ENCODE peak calls at places on chromosomes 16 and 17, in ten cellular contexts. One of them, this sample, is unnamed.

GRCh38 chr17:72392056-72393010 is 271.5 kb downstream of the SOX9 start:
- DNase-seq in activated T-helper 9 cell treated with anti-CD3 and anti-CD28 coated beads, Interleukin-2, amount 50 U/mL, for 16 hours: no peak
- DNase-seq in stimulated activated CD4-positive, alpha-beta T cell treated with anti-CD3 and anti-CD28 coated beads, Interleukin-4, amount 100 ng/mL, for 24 hours: no peak
- DNase-seq in GM03348: peak
- DNase-seq in NCI-H446: no peak
- DNase-seq in H7: no peak
- DNase-seq in nephron progenitor cell: peak
- DNase-seq in Caki2: peak
- DNase-seq in GM04504: peak
- DNase-seq in activated CD4-positive, alpha-beta T cell treated with anti-CD3 and anti-CD28 coated beads, Interleukin-2, amount 50 U/mL, for 48 hours: no peak
- DNase-seq in this sample: no peak

GRCh38 chr16:73071131-73071940 is 23.4 kb upstream of the ZFHX3 start:
- DNase-seq in activated T-helper 9 cell treated with anti-CD3 and anti-CD28 coated beads, Interleukin-2, amount 50 U/mL, for 16 hours: no peak
- DNase-seq in stimulated activated CD4-positive, alpha-beta T cell treated with anti-CD3 and anti-CD28 coated beads, Interleukin-4, amount 100 ng/mL, for 24 hours: no peak
- DNase-seq in GM03348: peak
- DNase-seq in NCI-H446: no peak
- DNase-seq in H7: peak
- DNase-seq in nephron progenitor cell: peak
- DNase-seq in Caki2: peak
- DNase-seq in GM04504: no peak
- DNase-seq in activated CD4-positive, alpha-beta T cell treated with anti-CD3 and anti-CD28 coated beads, Interleukin-2, amount 50 U/mL, for 48 hours: no peak
- DNase-seq in this sample: no peak

GRCh38 chr17:62109378-62109902 is 44.4 kb upstream of the MED13 start:
- DNase-seq in activated T-helper 9 cell treated with anti-CD3 and anti-CD28 coated beads, Interleukin-2, amount 50 U/mL, for 16 hours: no peak
- DNase-seq in stimulated activated CD4-positive, alpha-beta T cell treated with anti-CD3 and anti-CD28 coated beads, Interleukin-4, amount 100 ng/mL, for 24 hours: peak
- DNase-seq in GM03348: peak
- DNase-seq in NCI-H446: no peak
- DNase-seq in H7: peak
- DNase-seq in nephron progenitor cell: peak
- DNase-seq in Caki2: peak
- DNase-seq in GM04504: peak
- DNase-seq in activated CD4-positive, alpha-beta T cell treated with anti-CD3 and anti-CD28 coated beads, Interleukin-2, amount 50 U/mL, for 48 hours: peak
- DNase-seq in this sample: peak

GRCh38 chr17:74686761-74687160 is 26.0 kb downstream of the CD300LF start:
- DNase-seq in activated T-helper 9 cell treated with anti-CD3 and anti-CD28 coated beads, Interleukin-2, amount 50 U/mL, for 16 hours: no peak
- DNase-seq in stimulated activated CD4-positive, alpha-beta T cell treated with anti-CD3 and anti-CD28 coated beads, Interleukin-4, amount 100 ng/mL, for 24 hours: no peak
- DNase-seq in GM03348: no peak
- DNase-seq in NCI-H446: no peak
- DNase-seq in H7: no peak
- DNase-seq in nephron progenitor cell: no peak
- DNase-seq in Caki2: no peak
- DNase-seq in GM04504: no peak
- DNase-seq in activated CD4-positive, alpha-beta T cell treated with anti-CD3 and anti-CD28 coated beads, Interleukin-2, amount 50 U/mL, for 48 hours: no peak
- DNase-seq in this sample: peak

GRCh38 chr16:75660321-75660720 is 12.7 kb downstream of the TERF2IP start:
- DNase-seq in activated T-helper 9 cell treated with anti-CD3 and anti-CD28 coated beads, Interleukin-2, amount 50 U/mL, for 16 hours: no peak
- DNase-seq in stimulated activated CD4-positive, alpha-beta T cell treated with anti-CD3 and anti-CD28 coated beads, Interleukin-4, amount 100 ng/mL, for 24 hours: no peak
- DNase-seq in GM03348: no peak
- DNase-seq in NCI-H446: no peak
- DNase-seq in H7: no peak
- DNase-seq in nephron progenitor cell: no peak
- DNase-seq in Caki2: no peak
- DNase-seq in GM04504: no peak
- DNase-seq in activated CD4-positive, alpha-beta T cell treated with anti-CD3 and anti-CD28 coated beads, Interleukin-2, amount 50 U/mL, for 48 hours: no peak
- DNase-seq in this sample: no peak

GRCh38 chr16:3780570-3780969 is 63.2 kb upstream of the TRAP1 start:
- DNase-seq in activated T-helper 9 cell treated with anti-CD3 and anti-CD28 coated beads, Interleukin-2, amount 50 U/mL, for 16 hours: no peak
- DNase-seq in stimulated activated CD4-positive, alpha-beta T cell treated with anti-CD3 and anti-CD28 coated beads, Interleukin-4, amount 100 ng/mL, for 24 hours: no peak
- DNase-seq in GM03348: no peak
- DNase-seq in NCI-H446: peak
- DNase-seq in H7: no peak
- DNase-seq in nephron progenitor cell: no peak
- DNase-seq in Caki2: peak
- DNase-seq in GM04504: no peak
- DNase-seq in activated CD4-positive, alpha-beta T cell treated with anti-CD3 and anti-CD28 coated beads, Interleukin-2, amount 50 U/mL, for 48 hours: no peak
- DNase-seq in this sample: no peak

GRCh38 chr16:68447721-68448359 is 468 bp downstream of the SMPD3 start:
- DNase-seq in activated T-helper 9 cell treated with anti-CD3 and anti-CD28 coated beads, Interleukin-2, amount 50 U/mL, for 16 hours: no peak
- DNase-seq in stimulated activated CD4-positive, alpha-beta T cell treated with anti-CD3 and anti-CD28 coated beads, Interleukin-4, amount 100 ng/mL, for 24 hours: no peak
- DNase-seq in GM03348: no peak
- DNase-seq in NCI-H446: no peak
- DNase-seq in H7: peak
- DNase-seq in nephron progenitor cell: no peak
- DNase-seq in Caki2: no peak
- DNase-seq in GM04504: no peak
- DNase-seq in activated CD4-positive, alpha-beta T cell treated with anti-CD3 and anti-CD28 coated beads, Interleukin-2, amount 50 U/mL, for 48 hours: no peak
- DNase-seq in this sample: peak

GRCh38 chr17:71921726-71922320 is 199.0 kb upstream of the SOX9 start:
- DNase-seq in activated T-helper 9 cell treated with anti-CD3 and anti-CD28 coated beads, Interleukin-2, amount 50 U/mL, for 16 hours: no peak
- DNase-seq in stimulated activated CD4-positive, alpha-beta T cell treated with anti-CD3 and anti-CD28 coated beads, Interleukin-4, amount 100 ng/mL, for 24 hours: peak
- DNase-seq in GM03348: no peak
- DNase-seq in NCI-H446: no peak
- DNase-seq in H7: no peak
- DNase-seq in nephron progenitor cell: no peak
- DNase-seq in Caki2: peak
- DNase-seq in GM04504: no peak
- DNase-seq in activated CD4-positive, alpha-beta T cell treated with anti-CD3 and anti-CD28 coated beads, Interleukin-2, amount 50 U/mL, for 48 hours: no peak
- DNase-seq in this sample: no peak

GRCh38 chr17:77208217-77208808 is 67.5 kb downstream of the SEC14L1 start:
- DNase-seq in activated T-helper 9 cell treated with anti-CD3 and anti-CD28 coated beads, Interleukin-2, amount 50 U/mL, for 16 hours: no peak
- DNase-seq in stimulated activated CD4-positive, alpha-beta T cell treated with anti-CD3 and anti-CD28 coated beads, Interleukin-4, amount 100 ng/mL, for 24 hours: no peak
- DNase-seq in GM03348: peak
- DNase-seq in NCI-H446: no peak
- DNase-seq in H7: no peak
- DNase-seq in nephron progenitor cell: no peak
- DNase-seq in Caki2: peak
- DNase-seq in GM04504: peak
- DNase-seq in activated CD4-positive, alpha-beta T cell treated with anti-CD3 and anti-CD28 coated beads, Interleukin-2, amount 50 U/mL, for 48 hours: no peak
- DNase-seq in this sample: no peak

GRCh38 chr17:49074851-49075540 is 57.6 kb upstream of the B4GALNT2 start:
- DNase-seq in activated T-helper 9 cell treated with anti-CD3 and anti-CD28 coated beads, Interleukin-2, amount 50 U/mL, for 16 hours: no peak
- DNase-seq in stimulated activated CD4-positive, alpha-beta T cell treated with anti-CD3 and anti-CD28 coated beads, Interleukin-4, amount 100 ng/mL, for 24 hours: no peak
- DNase-seq in GM03348: no peak
- DNase-seq in NCI-H446: no peak
- DNase-seq in H7: no peak
- DNase-seq in nephron progenitor cell: no peak
- DNase-seq in Caki2: no peak
- DNase-seq in GM04504: no peak
- DNase-seq in activated CD4-positive, alpha-beta T cell treated with anti-CD3 and anti-CD28 coated beads, Interleukin-2, amount 50 U/mL, for 48 hours: no peak
- DNase-seq in this sample: no peak

GRCh38 chr16:27859020-27859419 is 204.5 kb downstream of the GSG1L start:
- DNase-seq in activated T-helper 9 cell treated with anti-CD3 and anti-CD28 coated beads, Interleukin-2, amount 50 U/mL, for 16 hours: no peak
- DNase-seq in stimulated activated CD4-positive, alpha-beta T cell treated with anti-CD3 and anti-CD28 coated beads, Interleukin-4, amount 100 ng/mL, for 24 hours: no peak
- DNase-seq in GM03348: no peak
- DNase-seq in NCI-H446: no peak
- DNase-seq in H7: peak
- DNase-seq in nephron progenitor cell: no peak
- DNase-seq in Caki2: no peak
- DNase-seq in GM04504: no peak
- DNase-seq in activated CD4-positive, alpha-beta T cell treated with anti-CD3 and anti-CD28 coated beads, Interleukin-2, amount 50 U/mL, for 48 hours: no peak
- DNase-seq in this sample: no peak